ENCODE peak calls at places on chromosome 19, in five cellular contexts. V, P, Q, N and R are unnamed samples.

GRCh38 chr19:53883741-53884140 is 1.7 kb downstream of the PRKCG start:
- DNase-seq in V (no peak), P (no peak), Q (no peak), N (no peak), R (no peak)

GRCh38 chr19:18700501-18701249 is 17.2 kb downstream of the CRTC1 start:
- DNase-seq in V (peak; percentile 54), P (no peak), Q (no peak), N (peak; percentile 96), R (no peak)

GRCh38 chr19:10927691-10928562 is 512 bp downstream of the YIPF2 start:
- DNase-seq in V (no peak), P (no peak), Q (no peak), N (no peak), R (no peak)

GRCh38 chr19:11268783-11269267 is 6.5 kb upstream of the DOCK6 start:
- DNase-seq in V (peak; percentile 91), P (no peak), Q (peak; percentile 25), N (peak; percentile 64), R (no peak)

GRCh38 chr19:34359954-34360315 is 5.1 kb upstream of the GPI start:
- DNase-seq in V (no peak), P (no peak), Q (no peak), N (no peak), R (no peak)

GRCh38 chr19:17049711-17050280 is 23.2 kb upstream of the CPAMD8 start:
- DNase-seq in V (peak; percentile 77), P (no peak), Q (peak; percentile 16), N (no peak), R (no peak)

GRCh38 chr19:35851213-35852028 is 883 bp downstream of the NPHS1 start:
- DNase-seq in V (no peak), P (no peak), Q (no peak), N (no peak), R (no peak)

GRCh38 chr19:43872547-43873336 is 45.6 kb downstream of the ZNF283 start:
- DNase-seq in V (peak; percentile 5), P (no peak), Q (peak; percentile 18), N (no peak), R (no peak)

GRCh38 chr19:944663-945241 is 18.9 kb downstream of the ARID3A start:
- DNase-seq in V (no peak), P (no peak), Q (no peak), N (no peak), R (peak; percentile 70)

GRCh38 chr19:57803594-57804325 is 11.0 kb downstream of the ZNF552 start:
- DNase-seq in V (peak; percentile 80), P (no peak), Q (no peak), N (peak; percentile 65), R (peak; percentile 74)

GRCh38 chr19:10618846-10619245 is 6.5 kb upstream of the SLC44A2 start:
- DNase-seq in V (no peak), P (no peak), Q (no peak), N (no peak), R (no peak)

GRCh38 chr19:20423381-20424207 is 142.0 kb downstream of the ZNF737 start:
- DNase-seq in V (peak; percentile 71), P (no peak), Q (no peak), N (peak; percentile 45), R (no peak)

GRCh38 chr19:17579523-17580244 is 24.2 kb downstream of the COLGALT1 start:
- DNase-seq in V (peak; percentile 73), P (no peak), Q (peak; percentile 87), N (no peak), R (no peak)

GRCh38 chr19:18379803-18380747 is 5.9 kb upstream of the GDF15 start:
- DNase-seq in V (peak; percentile 80), P (no peak), Q (peak; percentile 99), N (peak; percentile 99), R (no peak)

GRCh38 chr19:2291185-2291751 is 9.3 kb upstream of the PEAK3 start:
- DNase-seq in V (no peak), P (no peak), Q (no peak), N (no peak), R (no peak)

GRCh38 chr19:13002970-13003540 is 7.8 kb downstream of the NFIX start:
- DNase-seq in V (no peak), P (no peak), Q (no peak), N (no peak), R (no peak)

GRCh38 chr19:13001166-13001501 is 5.9 kb downstream of the NFIX start:
- DNase-seq in V (no peak), P (no peak), Q (no peak), N (no peak), R (no peak)

GRCh38 chr19:13001502-13002388 is 6.5 kb downstream of the NFIX start:
- DNase-seq in V (no peak), P (no peak), Q (no peak), N (peak; percentile 76), R (no peak)

GRCh38 chr19:13004273-13004672 is 9.0 kb downstream of the NFIX start:
- DNase-seq in V (no peak), P (no peak), Q (no peak), N (no peak), R (no peak)

DNA sequence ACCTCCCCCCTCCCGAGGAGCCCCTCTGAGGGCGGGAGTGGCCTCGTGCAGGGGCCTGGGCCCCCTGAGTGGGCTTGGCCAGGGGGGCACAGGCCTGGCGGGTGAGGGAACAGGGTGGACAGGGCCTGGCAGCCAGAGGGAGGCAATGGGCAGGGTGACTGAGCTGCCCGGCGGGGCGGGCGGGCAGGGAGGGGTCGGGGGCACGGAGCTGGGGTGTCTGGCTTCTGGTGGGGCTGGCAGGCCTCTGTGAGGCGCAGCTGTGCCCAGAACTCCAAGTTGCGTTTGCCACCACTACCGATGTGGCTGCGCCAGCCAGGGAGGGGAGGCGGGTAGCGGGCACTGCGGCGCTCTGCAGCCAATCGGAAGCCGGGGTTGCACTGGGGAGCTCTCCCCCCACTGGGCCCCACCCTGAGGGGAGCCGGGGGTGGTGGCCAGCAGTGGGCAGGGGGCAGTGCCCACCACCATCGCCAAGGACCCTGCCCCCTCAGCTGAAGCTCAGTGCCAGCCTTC is 7.2 kb downstream of the NFIX start:
- DNase-seq in V (no peak), P (no peak), Q (no peak), N (no peak), R (no peak)
- TF ChIP-seq CTCF in V (no peak), P (no peak), Q (no peak), N (no peak), R (no peak)

DNA sequence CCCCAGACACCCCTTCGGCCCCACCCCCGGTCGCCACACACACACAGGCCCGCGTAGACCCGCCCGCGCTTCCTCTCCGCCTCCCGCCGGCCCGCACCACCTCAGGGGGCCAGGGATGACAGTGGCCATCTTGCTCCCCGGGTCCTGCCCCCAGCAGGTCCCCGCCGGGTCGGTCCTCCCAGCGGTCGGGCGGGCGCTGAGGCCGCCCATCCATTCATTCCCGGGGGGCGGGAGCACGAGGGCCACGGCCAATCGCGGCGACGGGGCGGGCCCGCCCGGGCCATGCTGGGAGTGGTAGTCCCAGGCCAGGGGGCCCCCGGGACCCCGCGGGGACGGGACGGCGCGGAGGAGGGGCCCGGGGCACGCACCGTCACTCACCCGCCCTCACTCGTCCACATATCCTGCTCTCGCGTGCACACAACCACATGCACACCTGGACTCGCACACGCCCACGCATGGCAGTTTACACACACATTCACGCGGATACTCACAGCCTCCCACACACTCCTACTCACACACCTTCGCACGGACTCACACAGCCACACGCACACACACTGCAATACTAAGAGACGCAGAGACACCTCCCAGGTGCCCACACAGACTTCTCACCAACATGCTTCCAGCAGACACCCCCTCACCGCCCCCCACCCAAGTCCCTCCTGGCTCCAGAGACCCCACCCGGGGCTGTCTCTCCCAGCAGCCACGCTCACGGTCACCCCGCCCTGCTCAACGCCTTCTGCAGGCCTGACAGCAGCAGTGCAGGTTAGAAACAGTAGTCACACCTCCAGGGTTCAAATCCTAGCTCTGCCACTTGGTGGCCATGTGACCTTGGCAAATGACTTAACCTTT is at the start of gene DPF1:
- DNase-seq in V (peak; percentile 55), P (peak; percentile 89), Q (peak; percentile 92), N (no peak), R (peak; percentile 86)
- TF ChIP-seq CTCF in V (peak; percentile 41), P (no peak), Q (peak; percentile 42), N (no peak), R (peak; percentile 50)

DNA sequence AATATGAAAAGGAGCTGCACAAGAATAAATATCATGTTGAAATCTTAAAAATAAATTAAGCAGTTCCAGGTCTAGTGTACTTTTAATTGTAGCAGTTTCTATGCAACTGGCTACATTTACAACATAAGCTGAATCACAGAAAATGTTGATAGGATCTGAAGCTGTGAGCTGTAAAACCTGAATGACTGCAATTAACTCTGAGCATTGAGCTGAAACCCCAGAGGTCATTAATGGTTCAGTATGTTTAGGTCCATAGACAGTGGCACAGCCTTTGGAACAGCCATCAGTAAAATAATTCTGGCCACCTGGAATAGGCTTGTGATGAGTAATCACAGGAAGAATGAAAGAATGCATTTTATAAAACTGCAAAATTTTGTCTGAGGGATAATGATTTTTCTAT is 22.4 kb upstream of the ZNF100 start:
- DNase-seq in V (no peak), P (no peak), Q (no peak), N (no peak), R (no peak)
- TF ChIP-seq CTCF in V (no peak), P (no peak), Q (no peak), N (no peak), R (no peak)

GRCh38 chr19:28289294-28290063 is 923.5 kb downstream of the UQCRFS1 start:
- DNase-seq in V (peak; percentile 26), P (no peak), Q (no peak), N (no peak), R (no peak)
- TF ChIP-seq CTCF in V (no peak), P (no peak), Q (no peak), N (no peak), R (no peak)